ENCODE peak calls at places on chromosomes 11 and 22, in ten cellular contexts. B is GM23338, K is A549, J is lung, H is colonic mucosa, U is dorsolateral prefrontal cortex, P is NB4, Y is heart right ventricle, V is lower leg skin, D is AG10803. G is an unnamed sample.

GRCh38 chr22:30241576-30242371 is 4.8 kb downstream of the LIF start:
- DNase-seq in B (no peak), K (no peak), J (no peak), H (no peak), U (no peak), P (no peak), Y (no peak), V (no peak), D (no peak), G (no peak)

GRCh38 chr22:26718905-26719304 is 61.5 kb downstream of the MIAT start:
- DNase-seq in B (no peak), K (peak; percentile 30), J (no peak), H (no peak), U (no peak), P (no peak), Y (no peak), V (no peak), D (peak; percentile 99), G (peak; percentile 86)

GRCh38 chr11:2700415-2701211 is 819 bp upstream of the KCNQ1OT1 start:
- DNase-seq in B (peak; percentile 74), K (peak; percentile 57), J (peak; percentile 72), H (peak; percentile 81), U (peak; percentile 43), P (peak; percentile 56), Y (peak; percentile 75), V (peak; percentile 45), D (peak; percentile 26), G (no peak)

GRCh38 chr11:1750840-1751520 is 585 bp upstream of the IFITM10 start:
- DNase-seq in B (no peak), K (no peak), J (no peak), H (no peak), U (peak; percentile 27), P (peak; percentile 45), Y (no peak), V (no peak), D (no peak), G (no peak)

GRCh38 chr11:115497303-115497702 is 6.9 kb downstream of the CADM1 start:
- DNase-seq in B (no peak), K (no peak), J (no peak), H (no peak), U (no peak), P (no peak), Y (no peak), V (no peak), D (no peak), G (no peak)

GRCh38 chr11:5367461-5368074 is 16.0 kb upstream of the OR51M1 start:
- DNase-seq in B (no peak), K (no peak), J (no peak), H (no peak), U (no peak), P (no peak), Y (no peak), V (no peak), D (peak; percentile 81), G (peak; percentile 92)

GRCh38 chr11:5486421-5486820 is 2.1 kb upstream of the OR52D1 start:
- DNase-seq in B (no peak), K (no peak), J (no peak), H (no peak), U (no peak), P (no peak), Y (no peak), V (no peak), D (no peak), G (no peak)

GRCh38 chr11:121408830-121409229 is 43.3 kb upstream of the SORL1 start:
- DNase-seq in B (no peak), K (no peak), J (no peak), H (no peak), U (no peak), P (no peak), Y (no peak), V (no peak), D (no peak), G (no peak)

GRCh38 chr11:117817213-117818035 is 7.1 kb downstream of the FXYD2 start:
- DNase-seq in B (peak; percentile 88), K (peak; percentile 58), J (peak; percentile 84), H (peak; percentile 90), U (peak; percentile 82), P (peak; percentile 81), Y (peak; percentile 82), V (peak; percentile 74), D (peak; percentile 56), G (peak; percentile 84)

GRCh38 chr11:104529916-104530315 is 366.0 kb upstream of the PDGFD start:
- DNase-seq in B (no peak), K (no peak), J (no peak), H (no peak), U (no peak), P (no peak), Y (no peak), V (no peak), D (no peak), G (no peak)

GRCh38 chr11:10703544-10703943 is 10.0 kb upstream of the IRAG1 start:
- DNase-seq in B (no peak), K (no peak), J (no peak), H (no peak), U (no peak), P (no peak), Y (no peak), V (no peak), D (no peak), G (no peak)

GRCh38 chr11:35511666-35512065 is 13.8 kb downstream of the PAMR1 start:
- DNase-seq in B (no peak), K (peak; percentile 23), J (no peak), H (no peak), U (no peak), P (no peak), Y (no peak), V (no peak), D (peak; percentile 91), G (peak; percentile 44)

DNA sequence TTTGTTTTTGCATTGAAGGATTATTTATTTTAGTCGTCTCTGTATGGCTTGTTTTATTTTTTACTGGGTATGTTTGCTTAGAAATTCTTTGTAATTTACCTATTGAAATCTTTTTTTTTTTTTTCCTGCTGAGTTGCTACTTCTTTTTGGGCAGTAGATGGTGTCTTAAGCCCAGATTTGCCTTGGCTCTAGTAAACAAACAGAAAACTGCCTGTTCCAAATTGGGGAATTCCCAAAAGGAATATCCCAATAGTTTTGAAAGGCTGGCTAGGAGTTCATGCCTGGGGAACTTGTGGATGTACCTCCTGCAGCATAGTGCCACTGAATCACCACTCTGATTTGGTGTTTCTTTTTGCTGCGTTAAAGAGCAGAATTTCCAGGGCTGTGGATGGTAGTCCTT is 17.7 kb downstream of the PAMR1 start:
- DNase-seq in B (no peak), K (no peak), J (no peak), H (no peak), U (no peak), P (no peak), Y (no peak), V (no peak), D (no peak), G (peak; percentile 34)
- TF ChIP-seq CTCF in B (peak; percentile 10), K (no peak), J (no peak), H (no peak), U (no peak), P (no peak), Y (no peak), V (no peak), D (no peak), G (peak; percentile 12)

GRCh38 chr11:57648791-57649735 is 649 bp downstream of the YPEL4 start:
- DNase-seq in B (peak; percentile 76), K (no peak), J (no peak), H (no peak), U (peak; percentile 64), P (no peak), Y (no peak), V (no peak), D (no peak), G (peak; percentile 42)
- H3K4me3 ChIP-seq in B (peak overlapping the region; percentile 73), K (peak overlapping the region; percentile 35), J (no peak overlapping the region), H (peak overlapping the region; percentile 22), U (peak overlapping the region; percentile 67), P (no peak overlapping the region), Y (peak overlapping the region; percentile 41), V (peak overlapping the region; percentile 34), D (peak overlapping the region; percentile 57), G (peak overlapping the region; percentile 74)

GRCh38 chr22:47795477-47796127 is 1033.2 kb downstream of the TBC1D22A start:
- DNase-seq in B (no peak), K (no peak), J (no peak), H (no peak), U (no peak), P (no peak), Y (no peak), V (no peak), D (no peak), G (no peak)
- TF ChIP-seq CTCF in B (no peak), K (no peak), J (no peak), H (no peak), U (no peak), P (no peak), Y (no peak), V (no peak), D (no peak), G (no peak)

GRCh38 chr11:78893996-78894395 is 319.3 kb upstream of the NARS2 start:
- DNase-seq in B (no peak), K (no peak), J (no peak), H (no peak), U (no peak), P (no peak), Y (no peak), V (no peak), D (no peak), G (no peak)
- H3K4me3 ChIP-seq in B (no peak overlapping the region), K (no peak overlapping the region), J (no peak overlapping the region), H (no peak overlapping the region), U (no peak overlapping the region), P (no peak overlapping the region), Y (no peak overlapping the region), V (no peak overlapping the region), D (no peak overlapping the region), G (no peak overlapping the region)

GRCh38 chr22:23553922-23554870 is 25.9 kb downstream of the IGLL1 start:
- DNase-seq in B (no peak), K (no peak), J (no peak), H (no peak), U (peak; percentile 39), P (no peak), Y (no peak), V (no peak), D (no peak), G (no peak)

GRCh38 chr22:23551385-23551784 is 28.7 kb downstream of the IGLL1 start:
- DNase-seq in B (no peak), K (no peak), J (no peak), H (no peak), U (no peak), P (no peak), Y (no peak), V (no peak), D (no peak), G (no peak)

GRCh38 chr22:23553438-23553837 is 26.7 kb downstream of the IGLL1 start:
- DNase-seq in B (no peak), K (no peak), J (no peak), H (no peak), U (peak; percentile 1), P (no peak), Y (no peak), V (no peak), D (no peak), G (no peak)

GRCh38 chr22:23550049-23550650 is 29.9 kb downstream of the IGLL1 start:
- DNase-seq in B (no peak), K (no peak), J (no peak), H (no peak), U (no peak), P (no peak), Y (no peak), V (no peak), D (no peak), G (no peak)

DNA sequence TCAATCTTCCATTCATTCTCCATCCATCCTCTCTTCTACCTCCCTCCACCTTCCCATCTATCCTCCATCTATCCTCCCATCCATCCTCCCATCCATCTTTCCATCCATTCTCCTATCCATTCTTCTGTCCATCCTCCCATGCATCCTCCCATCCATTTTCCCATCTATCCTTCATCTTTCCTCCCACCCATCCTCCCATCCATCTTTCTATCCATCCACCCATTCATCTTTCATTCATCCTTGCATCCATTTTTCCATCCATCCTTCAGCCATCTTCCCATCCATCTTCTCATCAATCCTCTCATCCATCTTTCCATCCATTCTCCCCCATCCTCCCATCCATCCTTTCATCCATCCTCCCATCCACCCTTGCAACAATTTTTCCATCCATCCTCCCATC is 27.5 kb downstream of the IGLL1 start:
- DNase-seq in B (no peak), K (no peak), J (no peak), H (no peak), U (no peak), P (no peak), Y (no peak), V (no peak), D (no peak), G (no peak)
- TF ChIP-seq CTCF in B (no peak), K (no peak), J (no peak), H (no peak), U (no peak), P (no peak), Y (no peak), V (no peak), D (no peak), G (no peak)